ENCODE peak calls at places on chromosomes 1 and 21, in five cellular contexts. H, J, L, R and M are unnamed samples.

GRCh38 chr1:219567341-219567947 is 45.5 kb downstream of the ZC3H11B start:
- DNase-seq in H (no peak), J (peak; percentile 79), L (no peak), R (peak; percentile 71), M (no peak)

GRCh38 chr1:1006305-1007159 is 6.6 kb upstream of the HES4 start:
- DNase-seq in H (no peak), J (no peak), L (no peak), R (no peak), M (no peak)

GRCh38 chr1:231160851-231161710 is 777 bp upstream of the TRIM67 start:
- DNase-seq in H (no peak), J (no peak), L (no peak), R (no peak), M (no peak)

GRCh38 chr1:37739222-37739621 is 25.7 kb downstream of the EPHA10 start:
- DNase-seq in H (no peak), J (no peak), L (no peak), R (no peak), M (peak; percentile 28)

GRCh38 chr21:45486443-45487160 is 55.6 kb downstream of the SLC19A1 start:
- DNase-seq in H (no peak), J (no peak), L (no peak), R (no peak), M (no peak)

GRCh38 chr1:87169250-87169910 is 159.3 kb upstream of the LMO4 start:
- DNase-seq in H (no peak), J (no peak), L (no peak), R (peak; percentile 60), M (no peak)

GRCh38 chr1:72369358-72369757 is 87.0 kb upstream of the NEGR1 start:
- DNase-seq in H (no peak), J (no peak), L (no peak), R (no peak), M (no peak)

GRCh38 chr1:243428617-243429342 is 172.9 kb downstream of the SDCCAG8 start:
- DNase-seq in H (no peak), J (no peak), L (no peak), R (no peak), M (no peak)

GRCh38 chr21:37266515-37267221 is 466 bp downstream of the VPS26C start:
- DNase-seq in H (no peak), J (peak; percentile 89), L (no peak), R (no peak), M (no peak)

GRCh38 chr1:38508272-38508671 is 351.3 kb downstream of the RRAGC start:
- DNase-seq in H (no peak), J (no peak), L (no peak), R (no peak), M (no peak)

GRCh38 chr1:234927968-234928635 is 200.5 kb downstream of the TOMM20 start:
- DNase-seq in H (no peak), J (no peak), L (peak; percentile 27), R (no peak), M (no peak)

GRCh38 chr1:55362558-55362957 is 147.4 kb upstream of the USP24 start:
- DNase-seq in H (no peak), J (no peak), L (no peak), R (peak; percentile 33), M (peak; percentile 21)

GRCh38 chr1:13749543-13750307 is 49.7 kb downstream of the PRDM2 start:
- DNase-seq in H (peak; percentile 31), J (peak; percentile 21), L (peak; percentile 78), R (no peak), M (no peak)

GRCh38 chr1:109214695-109215623 is 1.2 kb downstream of the SARS1 start:
- DNase-seq in H (peak; percentile 43), J (peak; percentile 64), L (peak; percentile 87), R (peak; percentile 49), M (peak; percentile 80)

GRCh38 chr21:43369124-43369523 is 57.8 kb downstream of the SIK1 start:
- DNase-seq in H (no peak), J (no peak), L (peak; percentile 96), R (no peak), M (no peak)

GRCh38 chr1:226626577-226626956 is 78.0 kb downstream of the STUM start:
- DNase-seq in H (peak; percentile 71), J (peak; percentile 19), L (peak; percentile 87), R (peak; percentile 37), M (no peak)

GRCh38 chr1:214546886-214547641 is 4.3 kb downstream of the PTPN14 start:
- DNase-seq in H (no peak), J (no peak), L (no peak), R (no peak), M (no peak)

GRCh38 chr1:86703696-86704455 is 500 bp upstream of the SH3GLB1 start:
- DNase-seq in H (no peak), J (peak; percentile 75), L (no peak), R (no peak), M (no peak)

GRCh38 chr1:57858740-57859139 is 434.9 kb upstream of the DAB1 start:
- DNase-seq in H (no peak), J (no peak), L (no peak), R (no peak), M (no peak)

GRCh38 chr1:225999912-226000337 is 782 bp upstream of the SDE2 start:
- DNase-seq in H (no peak), J (no peak), L (no peak), R (no peak), M (no peak)

GRCh38 chr1:166907763-166908162 is 31.7 kb upstream of the TADA1 start:
- DNase-seq in H (no peak), J (no peak), L (no peak), R (no peak), M (no peak)

GRCh38 chr1:153578936-153579335 is 13.3 kb upstream of the S100A2 start:
- DNase-seq in H (no peak), J (no peak), L (no peak), R (no peak), M (no peak)

GRCh38 chr1:77948841-77949424 is 29.9 kb downstream of the FUBP1 start:
- DNase-seq in H (no peak), J (peak; percentile 18), L (no peak), R (peak; percentile 27), M (no peak)

GRCh38 chr1:36605942-36606690 is 123.4 kb upstream of the CSF3R start:
- DNase-seq in H (no peak), J (no peak), L (no peak), R (no peak), M (no peak)

GRCh38 chr1:212981025-212981495 is 30.7 kb downstream of the VASH2 start:
- DNase-seq in H (no peak), J (peak; percentile 47), L (no peak), R (no peak), M (no peak)

GRCh38 chr1:176829261-176829976 is 335.1 kb downstream of the ASTN1 start:
- DNase-seq in H (no peak), J (peak; percentile 33), L (no peak), R (no peak), M (no peak)

GRCh38 chr1:39615086-39615662 is 24.3 kb downstream of the HEYL start:
- DNase-seq in H (no peak), J (peak; percentile 34), L (no peak), R (no peak), M (no peak)

GRCh38 chr21:32335601-32336575 is 37.2 kb downstream of the MRAP start:
- DNase-seq in H (no peak), J (no peak), L (peak; percentile 51), R (no peak), M (no peak)

GRCh38 chr1:151989131-151989868 is 4.4 kb downstream of the S100A10 start:
- DNase-seq in H (no peak), J (no peak), L (peak; percentile 90), R (no peak), M (no peak)

GRCh38 chr1:199612976-199613774 is 414.3 kb upstream of the NR5A2 start:
- DNase-seq in H (peak; percentile 7), J (no peak), L (no peak), R (peak; percentile 85), M (peak; percentile 63)

GRCh38 chr1:86708923-86709322 is 4.5 kb downstream of the SH3GLB1 start:
- DNase-seq in H (no peak), J (no peak), L (no peak), R (no peak), M (no peak)

GRCh38 chr1:76209238-76209637 is 134.7 kb downstream of the ST6GALNAC3 start:
- DNase-seq in H (no peak), J (no peak), L (no peak), R (no peak), M (no peak)

GRCh38 chr1:86594284-86594683 is 47.4 kb downstream of the CLCA4 start:
- DNase-seq in H (no peak), J (no peak), L (no peak), R (no peak), M (no peak)

GRCh38 chr1:210597555-210598134 is 268.9 kb downstream of the HHAT start:
- DNase-seq in H (peak; percentile 40), J (no peak), L (no peak), R (peak; percentile 84), M (peak; percentile 96)

GRCh38 chr1:177032434-177032833 is 132.1 kb downstream of the ASTN1 start:
- DNase-seq in H (no peak), J (peak; percentile 81), L (no peak), R (no peak), M (no peak)

GRCh38 chr1:156748670-156749428 is 2.6 kb downstream of the HDGF start:
- DNase-seq in H (no peak), J (no peak), L (no peak), R (no peak), M (no peak)

GRCh38 chr1:228306275-228307217 is 98.7 kb downstream of the OBSCN start:
- DNase-seq in H (no peak), J (no peak), L (peak; percentile 29), R (no peak), M (no peak)

GRCh38 chr1:161195171-161195570 is 3.7 kb downstream of the ADAMTS4 start:
- DNase-seq in H (no peak), J (no peak), L (no peak), R (no peak), M (no peak)